ENCODE peak calls at places on chromosomes 1 and 21, in five cellular contexts. V is ovary, H is epithelial cell of esophagus, G is heart left ventricle, R is fibroblast of lung. X is an unnamed sample.
A peak's percentile ranks its signal among the peaks of the same experiment; 100 is the strongest.

GRCh38 chr1:212607206-212607923 is 1.2 kb upstream of the ATF3 start:
- DNase-seq in V (peak; percentile 57), H (no peak), G (peak; percentile 44), R (no peak), X (peak; percentile 38)

GRCh38 chr21:33691945-33692594 is 49.8 kb downstream of the ITSN1 start:
- DNase-seq in V (no peak), H (no peak), G (no peak), R (no peak), X (no peak)

GRCh38 chr1:65235867-65236805 is 73.2 kb upstream of the DNAJC6 start:
- DNase-seq in V (no peak), H (peak; percentile 51), G (no peak), R (peak; percentile 19), X (no peak)

GRCh38 chr21:32727728-32728454 is at the start of gene SYNJ1:
- DNase-seq in V (peak; percentile 94), H (peak; percentile 98), G (peak; percentile 98), R (peak; percentile 94), X (peak; percentile 96)

GRCh38 chr1:109877320-109877771 is 33.3 kb upstream of the CSF1 start:
- DNase-seq in V (peak; percentile 77), H (peak; percentile 53), G (peak; percentile 57), R (peak; percentile 93), X (no peak)

GRCh38 chr1:116433283-116434257 is 60.5 kb downstream of the ATP1A1 start:
- DNase-seq in V (no peak), H (peak; percentile 71), G (peak; percentile 77), R (peak; percentile 78), X (no peak)

GRCh38 chr1:53652441-53653199 is 86.3 kb downstream of the GLIS1 start:
- DNase-seq in V (no peak), H (no peak), G (no peak), R (no peak), X (no peak)

GRCh38 chr1:29821605-29822004 is 585.3 kb downstream of the PTPRU start:
- DNase-seq in V (no peak), H (no peak), G (no peak), R (no peak), X (no peak)

GRCh38 chr1:27831568-27832410 is 1.2 kb downstream of the PPP1R8 start:
- DNase-seq in V (no peak), H (no peak), G (no peak), R (peak; percentile 13), X (no peak)

GRCh38 chr21:33198346-33199135 is 31.2 kb upstream of the IFNAR2 start:
- DNase-seq in V (no peak), H (no peak), G (peak; percentile 76), R (peak; percentile 60), X (no peak)

GRCh38 chr1:115166531-115167091 is 77.3 kb upstream of the TSPAN2 start:
- DNase-seq in V (no peak), H (peak; percentile 55), G (no peak), R (peak; percentile 64), X (no peak)

GRCh38 chr1:190416239-190416638 is 61.4 kb downstream of the BRINP3 start:
- DNase-seq in V (no peak), H (no peak), G (no peak), R (no peak), X (no peak)

GRCh38 chr1:85911742-85912141 is 203.5 kb upstream of the ZNHIT6 start:
- DNase-seq in V (no peak), H (peak; percentile 30), G (no peak), R (no peak), X (no peak)

GRCh38 chr1:109669246-109669948 is 1.5 kb downstream of the GSTM2 start:
- DNase-seq in V (no peak), H (no peak), G (no peak), R (no peak), X (peak; percentile 58)

GRCh38 chr1:153789478-153790148 is 14.4 kb downstream of the SLC27A3 start:
- DNase-seq in V (no peak), H (no peak), G (peak; percentile 27), R (no peak), X (peak; percentile 56)

GRCh38 chr1:67791686-67792475 is 41.4 kb downstream of the GNG12 start:
- DNase-seq in V (peak; percentile 50), H (peak; percentile 73), G (peak; percentile 40), R (peak; percentile 98), X (no peak)

GRCh38 chr21:44432841-44433790 is 22.2 kb upstream of the LRRC3 start:
- DNase-seq in V (no peak), H (no peak), G (no peak), R (no peak), X (no peak)

GRCh38 chr21:43881283-43881682 is 16.3 kb downstream of the AGPAT3 start:
- DNase-seq in V (no peak), H (no peak), G (no peak), R (peak; percentile 24), X (peak; percentile 70)

GRCh38 chr1:205537386-205538018 is 33.0 kb downstream of the CDK18 start:
- DNase-seq in V (no peak), H (no peak), G (no peak), R (no peak), X (no peak)

GRCh38 chr21:44948426-44949120 is 8.7 kb downstream of the SLX9 start:
- DNase-seq in V (no peak), H (no peak), G (peak; percentile 28), R (no peak), X (no peak)

GRCh38 chr1:46411601-46412341 is 17.7 kb downstream of the FAAH start:
- DNase-seq in V (no peak), H (no peak), G (no peak), R (no peak), X (peak; percentile 51)

GRCh38 chr1:21585037-21585436 is 75.8 kb downstream of the ALPL start:
- DNase-seq in V (no peak), H (peak; percentile 20), G (peak; percentile 60), R (peak; percentile 8), X (no peak)

GRCh38 chr1:174975764-174976163 is 24.0 kb upstream of the CACYBP start:
- DNase-seq in V (no peak), H (no peak), G (no peak), R (no peak), X (no peak)

GRCh38 chr1:109780982-109781381 is 17.3 kb upstream of the EPS8L3 start:
- DNase-seq in V (no peak), H (no peak), G (no peak), R (no peak), X (no peak)

GRCh38 chr1:5664906-5665875 is 327.0 kb downstream of the NPHP4 start:
- DNase-seq in V (no peak), H (no peak), G (no peak), R (no peak), X (no peak)

GRCh38 chr1:210715072-210715471 is 386.4 kb downstream of the HHAT start:
- DNase-seq in V (no peak), H (peak; percentile 5), G (no peak), R (peak; percentile 33), X (no peak)

DNA sequence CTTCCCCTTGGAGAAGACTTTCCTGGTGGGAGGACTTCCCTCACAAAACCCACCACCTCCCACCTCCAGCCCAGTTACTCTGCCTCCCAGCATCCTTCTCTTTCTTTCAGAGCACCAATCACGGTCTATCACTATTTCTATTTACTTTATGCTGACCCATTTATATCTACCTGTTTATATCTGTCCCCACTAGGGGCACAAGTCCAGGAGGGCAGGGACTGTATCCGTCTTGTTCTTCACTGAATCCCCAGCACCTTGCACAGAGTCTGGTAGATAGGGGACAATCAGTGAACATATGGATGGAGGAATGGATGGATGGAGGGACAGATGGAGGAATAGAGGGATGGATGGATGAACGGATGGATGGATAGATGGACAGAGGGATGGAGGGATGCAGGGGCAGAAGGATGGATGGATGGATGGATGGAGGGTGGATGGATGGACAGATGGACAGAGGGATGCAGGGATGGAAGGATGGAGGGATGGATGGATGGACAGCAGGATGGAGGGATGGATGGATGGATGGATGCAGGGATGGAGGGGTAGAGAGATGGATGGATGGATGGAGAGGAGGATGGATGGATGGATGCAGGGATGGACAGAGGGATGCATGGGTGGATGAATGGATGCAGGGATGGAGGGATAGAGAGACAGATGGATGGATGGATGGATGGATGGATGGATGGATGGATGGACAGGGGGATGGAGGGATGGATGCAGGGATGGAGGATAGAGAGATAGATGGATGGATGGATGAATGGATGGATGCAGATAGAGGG is 5.5 kb downstream of the C1QB start:
- DNase-seq in V (no peak), H (no peak), G (no peak), R (no peak), X (no peak)
- TF ChIP-seq CTCF in V (no peak), H (no peak), G (no peak), R (no peak), X (no peak)

GRCh38 chr21:38649120-38649519 is 150.8 kb upstream of the ERG start:
- DNase-seq in V (no peak), H (no peak), G (no peak), R (no peak), X (no peak)

GRCh38 chr21:38651570-38651969 is 153.3 kb upstream of the ERG start:
- DNase-seq in V (no peak), H (no peak), G (no peak), R (no peak), X (no peak)

GRCh38 chr21:38645282-38645681 is 147.0 kb upstream of the ERG start:
- DNase-seq in V (no peak), H (peak; percentile 92), G (no peak), R (peak; percentile 97), X (no peak)

GRCh38 chr21:38643404-38644023 is 145.2 kb upstream of the ERG start:
- DNase-seq in V (no peak), H (no peak), G (no peak), R (no peak), X (no peak)

GRCh38 chr21:38646213-38646837 is 148.0 kb upstream of the ERG start:
- DNase-seq in V (no peak), H (peak; percentile 99), G (no peak), R (peak; percentile 90), X (peak; percentile 24)
- TF ChIP-seq CTCF in V (no peak), H (no peak), G (no peak), R (no peak), X (no peak)

GRCh38 chr1:208683141-208683540 is 439.0 kb upstream of the PLXNA2 start:
- DNase-seq in V (no peak), H (no peak), G (no peak), R (no peak), X (no peak)
- TF ChIP-seq CTCF in V (no peak), H (no peak), G (no peak), R (no peak), X (no peak)

GRCh38 chr1:234613128-234613875 is 3.3 kb upstream of the IRF2BP2 start:
- DNase-seq in V (no peak), H (peak; percentile 60), G (no peak), R (peak; percentile 83), X (no peak)
- TF ChIP-seq CTCF in V (no peak), H (no peak), G (no peak), R (no peak), X (no peak)

GRCh38 chr1:171702598-171702997 is 39.3 kb downstream of the VAMP4 start:
- DNase-seq in V (no peak), H (no peak), G (no peak), R (no peak), X (no peak)

GRCh38 chr1:171711643-171712042 is 30.2 kb downstream of the VAMP4 start:
- DNase-seq in V (no peak), H (no peak), G (no peak), R (no peak), X (no peak)

GRCh38 chr1:171712341-171712740 is 29.5 kb downstream of the VAMP4 start:
- DNase-seq in V (no peak), H (no peak), G (no peak), R (no peak), X (no peak)

DNA sequence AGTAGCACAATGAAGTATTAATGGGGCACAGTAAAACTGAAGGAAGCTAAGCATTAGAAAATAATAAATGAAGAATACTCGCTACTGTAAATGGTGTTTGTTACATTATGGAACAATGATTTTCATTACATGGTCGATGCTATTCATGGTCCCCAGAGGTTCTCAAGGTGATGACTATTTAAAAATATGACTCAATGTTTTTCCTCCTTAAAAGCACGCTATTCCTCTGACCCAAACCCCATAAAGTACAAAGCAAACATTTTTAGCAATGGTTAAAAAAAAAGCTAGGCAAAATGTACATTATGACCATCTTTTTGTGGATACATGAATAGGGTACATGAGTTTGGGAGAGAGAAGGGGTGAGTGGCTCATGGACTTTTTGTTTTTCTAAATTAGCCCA is 34.3 kb downstream of the VAMP4 start:
- DNase-seq in V (no peak), H (no peak), G (no peak), R (no peak), X (no peak)
- TF ChIP-seq CTCF in V (no peak), H (no peak), G (no peak), R (no peak), X (no peak)

X was measured in activated CD8-positive, alpha-beta T cell treated with anti-CD3 and anti-CD28 coated beads for 36 hours.